ENCODE peak calls at places on chromosomes 7 and 10, in seven cellular contexts. P is left ventricle myocardium inferior, U is HTR-8/SVneo, R is mucosa of gallbladder, W is HuH-7, O is SHP77 treated with DMSO at 0.1 percent for 48 hours, K is Panc1. L is an unnamed sample.

GRCh38 chr10:130025811-130026510 is 61.9 kb upstream of the EBF3 start:
- DNase-seq in P (no peak), U (no peak), W (no peak), K (no peak), R (no peak), O (no peak), L (no peak)

GRCh38 chr7:80729586-80730320 is 91.3 kb downstream of the CD36 start:
- DNase-seq in K (no peak), O (no peak), P (no peak), W (no peak), R (no peak), U (no peak), L (no peak)

GRCh38 chr7:151083071-151083823 is at the start of gene TMUB1:
- DNase-seq in W (peak; percentile 85), R (peak; percentile 72), P (peak; percentile 85), K (no peak), O (peak; percentile 39), U (peak; percentile 58), L (peak; percentile 62)

GRCh38 chr7:112515989-112516388 is 35.2 kb downstream of the LSMEM1 start:
- DNase-seq in R (no peak), W (no peak), P (no peak), U (no peak), K (no peak), O (no peak), L (no peak)

GRCh38 chr7:111238891-111239290 is 148.0 kb downstream of the LRRN3 start:
- DNase-seq in W (no peak), K (no peak), R (no peak), U (no peak), O (no peak), P (no peak), L (no peak)

GRCh38 chr10:117534321-117535044 is 8.1 kb upstream of the EMX2 start:
- DNase-seq in O (peak; percentile 36), R (no peak), W (no peak), U (no peak), K (no peak), P (no peak), L (no peak)

GRCh38 chr7:20276705-20277472 is 53.8 kb upstream of the ITGB8 start:
- DNase-seq in R (no peak), O (no peak), K (no peak), W (no peak), P (no peak), U (no peak), L (no peak)

GRCh38 chr10:87760195-87760905 is 57.7 kb downstream of the ATAD1 start:
- DNase-seq in K (no peak), P (no peak), R (no peak), W (no peak), O (no peak), U (no peak), L (no peak)

GRCh38 chr7:133412942-133413341 is 160.1 kb downstream of the EXOC4 start:
- DNase-seq in U (no peak), O (no peak), W (no peak), P (no peak), K (no peak), R (no peak), L (no peak)

GRCh38 chr10:4826788-4827324 is 849 bp downstream of the AKR1E2 start:
- DNase-seq in P (no peak), O (no peak), K (no peak), U (no peak), W (no peak), R (no peak), L (no peak)

GRCh38 chr7:27101188-27101905 is 1.1 kb downstream of the HOXA2 start:
- DNase-seq in U (no peak), P (no peak), O (no peak), W (no peak), K (no peak), R (no peak), L (no peak)

GRCh38 chr10:43128958-43129706 is 9.1 kb upstream of the CSGALNACT2 start:
- DNase-seq in P (no peak), O (no peak), R (no peak), K (no peak), W (no peak), U (peak; percentile 95), L (peak; percentile 40)

GRCh38 chr10:57979986-57980385 is 287.7 kb downstream of the IPMK start:
- DNase-seq in W (no peak), R (no peak), O (no peak), U (no peak), P (no peak), K (no peak), L (no peak)

GRCh38 chr7:28718523-28718922 is 239.6 kb downstream of the TRIL start:
- DNase-seq in K (no peak), P (no peak), R (no peak), O (no peak), W (no peak), U (no peak), L (no peak)

GRCh38 chr10:126907423-126907970 is 2.3 kb downstream of the DOCK1 start:
- DNase-seq in U (no peak), P (no peak), R (no peak), O (no peak), W (no peak), K (no peak), L (no peak)

GRCh38 chr7:92131764-92132330 is 2.4 kb downstream of the CYP51A1 start:
- DNase-seq in U (no peak), W (no peak), R (no peak), P (no peak), O (no peak), K (no peak), L (no peak)

GRCh38 chr10:127161482-127161881 is 34.9 kb downstream of the INSYN2A start:
- DNase-seq in P (no peak), U (no peak), O (no peak), R (no peak), W (no peak), K (no peak), L (no peak)

GRCh38 chr10:74882831-74883230 is 56.4 kb downstream of the KAT6B start:
- DNase-seq in R (no peak), P (no peak), K (no peak), U (no peak), W (no peak), O (no peak), L (no peak)

GRCh38 chr7:778271-778967 is 51.3 kb upstream of the PRKAR1B start:
- DNase-seq in P (no peak), K (no peak), O (no peak), U (no peak), W (no peak), R (no peak), L (no peak)